ENCODE peak calls at places on chromosomes 4 and X, in five cellular contexts. A, N, M, U and Z are unnamed samples.

GRCh38 chr4:3767569-3768288 is 1.5 kb downstream of the ADRA2C start:
- DNase-seq in U (no peak), A (no peak), M (no peak), N (no peak), Z (no peak)

GRCh38 chr4:61239250-61239649 is 39.1 kb downstream of the ADGRL3 start:
- DNase-seq in M (no peak), A (no peak), N (no peak), U (no peak), Z (no peak)

GRCh38 chr4:40788338-40788737 is 38.6 kb downstream of the NSUN7 start:
- DNase-seq in N (no peak), M (no peak), A (no peak), U (no peak), Z (no peak)

GRCh38 chrX:25810202-25810601 is 327.9 kb upstream of the MAGEB18 start:
- DNase-seq in N (no peak), A (no peak), M (peak), U (no peak), Z (no peak)

GRCh38 chrX:39491548-39492297 is 606.0 kb downstream of the BCOR start:
- DNase-seq in A (peak), U (no peak), M (no peak), N (peak), Z (peak)

GRCh38 chr4:156191382-156191781 is 237.7 kb upstream of the CTSO start:
- DNase-seq in M (no peak), U (no peak), A (no peak), N (no peak), Z (no peak)

GRCh38 chr4:88008624-88009235 is 1.3 kb downstream of the PKD2 start:
- DNase-seq in N (no peak), M (no peak), A (no peak), U (no peak), Z (peak)

GRCh38 chrX:18377802-18378201 is 23.3 kb upstream of the SCML2 start:
- DNase-seq in M (peak), A (no peak), N (peak), U (no peak), Z (peak)

GRCh38 chrX:99602107-99602506 is 808.0 kb downstream of the PCDH19 start:
- DNase-seq in U (no peak), M (no peak), A (no peak), N (no peak), Z (no peak)

GRCh38 chr4:169167958-169168357 is 102.8 kb downstream of the SH3RF1 start:
- DNase-seq in U (no peak), M (no peak), N (no peak), A (peak), Z (peak)

GRCh38 chr4:13938299-13938698 is 310.8 kb upstream of the BOD1L1 start:
- DNase-seq in U (no peak), M (no peak), A (no peak), N (no peak), Z (no peak)

GRCh38 chrX:4175221-4175620 is 461.8 kb upstream of the PRKX start:
- DNase-seq in M (no peak), A (no peak), N (no peak), U (no peak), Z (no peak)

GRCh38 chr4:38889143-38889542 is 21.5 kb downstream of the FAM114A1 start:
- DNase-seq in U (no peak), A (peak), M (peak), N (no peak), Z (peak)

GRCh38 chr4:11650801-11651596 is 222.3 kb upstream of the HS3ST1 start:
- DNase-seq in A (no peak), N (no peak), U (no peak), M (peak), Z (no peak)

GRCh38 chrX:25295466-25295865 is 279.7 kb upstream of the ARX start:
- DNase-seq in M (no peak), A (no peak), N (no peak), U (no peak), Z (no peak)

GRCh38 chr4:83527671-83528070 is 8.2 kb upstream of the GPAT3 start:
- DNase-seq in M (no peak), U (no peak), A (no peak), N (no peak), Z (no peak)

DNA sequence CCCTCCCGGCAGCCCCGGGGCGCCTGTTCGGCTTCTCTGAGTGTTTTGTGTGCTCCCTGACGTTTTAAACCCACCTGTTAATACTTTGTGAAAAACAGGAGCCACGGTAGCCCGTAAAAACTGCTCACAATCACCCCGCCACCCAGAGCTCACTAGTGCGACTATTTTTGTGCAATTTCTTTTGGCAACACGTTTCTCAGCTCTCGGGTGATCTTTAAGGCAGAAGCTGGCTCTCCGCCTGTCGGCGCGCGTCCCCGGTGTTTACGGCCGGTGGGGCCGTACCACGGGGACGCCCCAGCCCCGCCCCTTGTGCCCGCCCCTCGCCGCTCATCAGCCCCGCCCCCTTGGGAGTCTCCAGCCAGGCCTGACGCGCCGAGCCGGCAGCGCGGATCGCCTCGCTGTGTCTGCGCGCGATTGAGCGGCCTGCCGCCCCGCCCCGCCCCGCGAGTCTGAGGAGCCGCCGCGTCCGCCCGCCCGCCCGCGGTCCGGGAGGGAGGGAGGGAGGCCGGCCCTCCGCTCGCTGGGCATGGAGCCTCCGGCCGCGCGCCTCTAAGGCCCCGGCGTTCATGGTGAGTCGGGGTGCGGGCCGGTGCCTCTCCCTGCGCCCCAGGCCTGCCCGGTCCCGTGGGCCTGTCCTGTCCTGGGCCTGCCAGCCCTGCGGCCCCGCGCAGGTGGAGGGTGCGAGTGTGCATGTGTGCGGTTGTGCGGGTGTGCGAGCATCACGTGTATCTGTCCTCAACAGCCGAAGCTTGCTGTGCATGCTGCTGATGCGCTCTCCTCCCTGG is 56.2 kb upstream of the TADA2B start:
- DNase-seq in N (peak), A (peak), U (peak), M (peak), Z (peak)
- TF ChIP-seq CTCF in N (no peak), A (no peak), U (no peak), M (peak), Z (no peak)

DNA sequence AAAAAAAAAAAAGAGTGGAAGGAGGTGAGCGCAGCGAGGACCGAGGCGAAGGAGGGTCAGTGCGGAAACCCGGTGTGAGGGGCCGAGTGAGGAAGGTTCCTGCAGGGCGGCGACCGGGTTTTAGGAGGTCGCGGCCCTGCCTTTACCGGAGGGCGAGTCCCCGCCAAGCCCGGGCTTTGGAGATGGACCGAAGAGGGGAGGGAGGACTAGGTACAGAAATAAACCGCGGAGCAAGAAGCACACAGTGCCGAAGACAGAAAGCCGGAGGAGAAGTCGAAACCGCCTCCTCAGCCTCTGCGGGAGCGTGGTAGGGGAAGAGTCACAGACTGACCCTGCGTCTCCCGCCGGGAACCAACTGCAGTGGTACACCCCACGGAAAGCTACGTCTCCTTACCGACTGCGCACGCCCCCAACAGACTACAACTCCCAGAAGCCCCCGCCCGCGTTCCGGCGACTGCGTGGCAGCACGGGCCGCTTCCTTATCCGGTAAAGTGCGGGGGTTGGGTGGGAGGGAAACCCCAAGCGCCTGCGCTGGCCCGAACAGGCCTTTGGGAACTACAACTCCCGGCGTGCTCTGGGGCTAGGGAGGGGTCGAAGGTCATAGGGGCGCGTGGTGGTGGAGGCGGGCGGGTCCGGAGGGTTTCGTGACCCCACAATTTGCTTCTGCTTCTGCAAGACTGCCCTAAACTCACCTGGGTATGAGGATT is at the start of gene NFXL1:
- DNase-seq in A (peak), U (peak), N (peak), M (peak), Z (peak)
- TF ChIP-seq CTCF in A (no peak), U (no peak), N (no peak), M (no peak), Z (no peak)

GRCh38 chrX:13430136-13430827 is 110.4 kb upstream of the ATXN3L start:
- DNase-seq in U (no peak), M (peak), A (no peak), N (no peak), Z (no peak)

GRCh38 chrX:13427441-13428054 is 107.7 kb upstream of the ATXN3L start:
- DNase-seq in A (no peak), N (no peak), U (no peak), M (no peak), Z (no peak)

GRCh38 chrX:13432776-13433605 is 113.1 kb upstream of the ATXN3L start:
- DNase-seq in U (no peak), M (peak), A (no peak), N (no peak), Z (no peak)

GRCh38 chrX:13432376-13432775 is 112.5 kb upstream of the ATXN3L start:
- DNase-seq in N (no peak), U (no peak), M (peak), A (no peak), Z (no peak)

GRCh38 chrX:13428055-13428786 is 108.4 kb upstream of the ATXN3L start:
- DNase-seq in M (peak), U (no peak), A (peak), N (no peak), Z (no peak)
- TF ChIP-seq CTCF in M (no peak), U (no peak), A (no peak), N (no peak), Z (no peak)

GRCh38 chrX:113260474-113260873 is 419.8 kb upstream of the AMOT start:
- DNase-seq in U (no peak), N (no peak), A (no peak), M (no peak), Z (no peak)
- TF ChIP-seq CTCF in U (no peak), N (peak), A (peak), M (no peak), Z (no peak)

GRCh38 chr4:69600013-69600412 is 39.4 kb downstream of the UGT2A2 start:
- DNase-seq in N (no peak), A (no peak), U (no peak), M (no peak), Z (no peak)

DNA sequence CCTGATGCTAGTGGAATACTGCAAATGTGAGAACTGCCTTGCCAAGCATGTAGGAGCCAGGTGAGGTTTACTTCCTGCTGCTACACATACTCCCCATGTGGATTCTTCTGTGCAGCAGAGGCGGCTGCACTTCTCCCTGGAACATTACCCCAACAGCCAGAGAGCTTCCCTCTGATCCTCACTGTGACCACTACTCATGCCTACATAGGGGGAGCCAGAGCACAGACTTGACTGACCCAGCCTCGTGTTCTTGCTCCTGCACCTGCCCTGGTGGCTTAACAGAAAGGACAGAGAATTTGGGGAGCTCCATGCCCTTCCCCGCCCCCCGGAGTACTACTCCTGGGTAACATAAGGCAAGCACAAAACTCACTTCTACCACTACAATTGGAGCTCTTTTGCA is 38.4 kb downstream of the UGT2A2 start:
- DNase-seq in A (no peak), U (no peak), M (no peak), N (no peak), Z (no peak)
- TF ChIP-seq CTCF in A (no peak), U (no peak), M (no peak), N (no peak), Z (no peak)

DNA sequence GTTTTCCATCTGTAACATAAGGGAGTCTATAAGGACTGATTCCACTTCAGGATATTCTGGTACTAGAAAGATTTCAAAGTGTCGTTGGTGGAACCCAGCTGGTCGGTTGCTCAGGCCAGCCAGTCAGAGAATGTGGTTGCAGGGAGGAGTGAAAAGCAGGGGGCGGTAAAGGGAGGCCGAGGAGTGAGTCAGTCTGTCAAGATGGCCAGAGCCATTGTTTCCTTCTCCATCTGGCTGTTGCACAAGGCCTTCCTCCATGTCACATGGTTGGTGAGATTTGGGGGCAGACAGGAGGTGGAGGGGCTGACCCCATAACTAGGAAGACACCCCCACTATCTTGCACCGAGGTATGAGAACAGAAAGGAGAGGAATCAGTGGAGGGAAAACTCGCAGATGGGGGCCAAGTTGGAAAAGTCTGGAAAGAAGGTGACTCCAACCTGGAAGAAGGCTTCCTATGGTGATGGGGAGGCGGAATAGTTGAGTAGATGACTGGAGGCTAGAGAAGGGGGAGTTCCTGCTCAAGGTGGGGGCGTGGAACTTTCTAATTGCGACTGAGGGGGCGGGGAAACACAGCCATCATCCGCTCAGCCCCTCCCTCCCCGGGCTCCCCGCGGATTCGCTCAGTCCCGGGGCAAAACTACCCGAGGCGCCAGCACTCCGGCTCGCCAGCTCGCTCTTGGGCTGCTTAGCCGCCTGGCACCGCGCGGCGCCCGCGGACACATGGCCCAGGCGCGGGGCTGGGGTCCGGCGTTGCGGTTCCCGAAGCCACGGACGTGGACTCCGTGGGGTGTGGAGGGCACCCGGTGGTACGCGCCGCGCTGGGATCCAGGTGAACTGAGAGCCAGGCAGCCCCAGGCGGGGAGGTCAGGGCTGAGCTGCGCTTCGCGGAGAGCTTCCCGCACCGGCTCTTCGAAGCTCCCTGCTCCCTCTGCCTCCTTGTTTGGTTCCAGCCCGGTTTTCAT is 38.5 kb downstream of the STARD8 start:
- DNase-seq in A (peak), N (peak), U (peak), M (peak), Z (peak)
- TF ChIP-seq CTCF in A (no peak), N (peak), U (peak), M (no peak), Z (no peak)

GRCh38 chr4:73499996-73500765 is 18.6 kb downstream of the AFM start:
- DNase-seq in N (no peak), M (peak), U (no peak), A (no peak), Z (no peak)
- TF ChIP-seq CTCF in N (no peak), M (no peak), U (no peak), A (no peak), Z (no peak)